ENCODE peak calls at places on chromosomes 12 and 14, in eight cellular contexts. L, H, N, E, B, M, T and S are unnamed samples.

GRCh38 chr12:122873540-122873939 is 22.4 kb downstream of the VPS37B start:
- DNase-seq in L (no peak), N (no peak), E (no peak), M (peak), B (no peak), H (peak), T (no peak), S (no peak)

GRCh38 chr12:65495233-65495632 is 216.8 kb downstream of the MSRB3 start:
- DNase-seq in T (peak), E (peak), N (no peak), M (no peak), H (no peak), L (peak), B (no peak), S (no peak)

GRCh38 chr12:26032719-26033241 is 74.3 kb downstream of the RASSF8 start:
- DNase-seq in N (no peak), B (no peak), M (no peak), T (no peak), L (no peak), E (no peak), H (no peak), S (no peak)

GRCh38 chr14:89956294-89957009 is 725 bp downstream of the TDP1 start:
- DNase-seq in N (peak), E (peak), M (peak), B (peak), L (no peak), T (peak), H (peak), S (no peak)

GRCh38 chr12:95608252-95609033 is 57.2 kb upstream of the USP44 start:
- DNase-seq in M (no peak), E (peak), N (peak), H (no peak), L (peak), B (no peak), T (peak), S (no peak)

GRCh38 chr12:20549115-20549719 is 145.9 kb upstream of the SLCO1C1 start:
- DNase-seq in M (no peak), N (no peak), H (no peak), E (no peak), L (peak), T (peak), B (no peak), S (no peak)

GRCh38 chr14:103828315-103828967 is 18.9 kb downstream of the PPP1R13B start:
- DNase-seq in E (no peak), H (no peak), B (no peak), T (no peak), M (no peak), N (peak), L (no peak), S (no peak)

GRCh38 chr14:58772814-58773620 is 135.3 kb downstream of the DACT1 start:
- DNase-seq in B (no peak), E (no peak), M (no peak), T (no peak), L (no peak), H (no peak), N (no peak), S (no peak)

GRCh38 chr12:107805488-107806180 is 31.1 kb downstream of the ASCL4 start:
- DNase-seq in H (no peak), L (no peak), N (no peak), M (peak), E (no peak), T (no peak), B (no peak), S (no peak)

GRCh38 chr12:110266980-110267620 is 13.9 kb upstream of the ATP2A2 start:
- DNase-seq in H (no peak), B (no peak), L (no peak), E (peak), T (peak), M (peak), N (no peak), S (no peak)

GRCh38 chr12:75805905-75806304 is 225.7 kb downstream of the PHLDA1 start:
- DNase-seq in M (no peak), N (no peak), T (no peak), B (no peak), E (no peak), L (no peak), H (no peak), S (no peak)

GRCh38 chr12:111099186-111099585 is 178.8 kb upstream of the MYL2 start:
- DNase-seq in H (peak), N (no peak), E (no peak), L (no peak), M (no peak), B (no peak), T (no peak), S (no peak)

GRCh38 chr12:112938751-112939150 is 477 bp downstream of the OAS3 start:
- DNase-seq in E (no peak), M (no peak), T (no peak), B (no peak), H (no peak), N (no peak), L (peak), S (no peak)

GRCh38 chr14:76775159-76775694 is 14.0 kb downstream of the VASH1 start:
- DNase-seq in E (no peak), T (no peak), L (no peak), N (no peak), H (peak), B (no peak), M (no peak), S (peak)

GRCh38 chr12:119544780-119545625 is 48.6 kb upstream of the TMEM233 start:
- DNase-seq in M (no peak), T (peak), N (peak), B (peak), L (peak), E (peak), H (no peak), S (no peak)

GRCh38 chr12:1769809-1770494 is 50.4 kb upstream of the LRTM2 start:
- DNase-seq in E (no peak), L (no peak), N (no peak), H (no peak), M (no peak), T (peak), B (no peak), S (no peak)

GRCh38 chr12:8593246-8593645 is 19.4 kb downstream of the AICDA start:
- DNase-seq in M (no peak), N (no peak), H (no peak), B (no peak), T (no peak), E (no peak), L (no peak), S (no peak)

GRCh38 chr14:97024300-97024699 is 227.1 kb downstream of the VRK1 start:
- DNase-seq in E (no peak), B (no peak), M (no peak), H (no peak), N (no peak), T (no peak), L (no peak), S (no peak)

GRCh38 chr14:36661506-36662257 is at the start of gene PAX9:
- DNase-seq in B (peak), E (peak), T (peak), L (peak), H (no peak), N (peak), M (no peak), S (no peak)

GRCh38 chr14:103594265-103594664 is 31.5 kb downstream of the COA8 start:
- DNase-seq in N (peak), L (no peak), E (peak), H (no peak), T (peak), M (no peak), B (no peak), S (no peak)

DNA sequence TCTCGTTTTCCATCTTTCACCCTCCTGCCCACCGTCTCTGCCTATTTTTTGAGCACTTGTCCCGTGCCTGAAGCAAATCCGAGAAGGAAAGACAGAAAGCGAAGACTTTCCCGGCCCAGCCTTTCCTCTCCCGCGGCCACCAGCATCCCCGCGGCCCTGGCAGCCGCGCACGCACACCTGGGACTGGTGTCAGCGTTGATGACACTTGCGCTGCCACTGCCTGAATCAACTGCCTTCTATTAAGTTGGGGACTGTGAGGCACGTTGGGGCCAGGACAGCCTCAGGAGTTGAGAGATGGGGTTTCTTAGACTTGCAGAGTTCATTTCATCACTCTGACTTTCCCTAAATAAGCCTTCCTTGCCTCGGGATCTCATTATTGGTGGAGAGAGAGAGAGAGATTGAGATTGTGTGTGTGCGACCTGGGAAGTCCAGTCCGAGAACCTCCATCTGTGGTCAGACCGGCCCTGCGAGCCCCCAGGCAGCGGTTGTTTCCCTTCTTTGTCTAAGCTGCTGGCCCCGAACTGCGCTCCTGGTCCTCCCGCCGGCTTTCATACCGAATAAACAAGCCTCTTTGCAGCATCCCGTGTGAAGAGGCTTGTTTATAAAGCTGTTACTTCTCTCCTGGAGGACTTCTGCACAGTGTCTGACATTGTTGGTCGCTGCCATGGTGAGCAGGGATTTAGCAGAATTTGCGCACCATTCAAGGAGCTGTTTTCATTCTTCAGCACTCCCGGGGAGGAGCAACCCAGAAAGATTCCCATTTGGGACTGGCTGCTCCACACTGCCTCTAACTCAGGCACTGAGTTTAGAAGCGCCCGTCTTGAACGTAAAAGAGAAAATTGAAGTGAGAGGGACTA is 1.5 kb downstream of the PDZRN4 start:
- DNase-seq in T (no peak), N (no peak), E (no peak), B (peak), M (no peak), L (no peak), H (no peak), S (no peak)
- TF ChIP-seq CTCF in T (no peak), N (no peak), E (no peak), B (no peak), M (no peak), L (no peak), H (no peak), S (no peak)

DNA sequence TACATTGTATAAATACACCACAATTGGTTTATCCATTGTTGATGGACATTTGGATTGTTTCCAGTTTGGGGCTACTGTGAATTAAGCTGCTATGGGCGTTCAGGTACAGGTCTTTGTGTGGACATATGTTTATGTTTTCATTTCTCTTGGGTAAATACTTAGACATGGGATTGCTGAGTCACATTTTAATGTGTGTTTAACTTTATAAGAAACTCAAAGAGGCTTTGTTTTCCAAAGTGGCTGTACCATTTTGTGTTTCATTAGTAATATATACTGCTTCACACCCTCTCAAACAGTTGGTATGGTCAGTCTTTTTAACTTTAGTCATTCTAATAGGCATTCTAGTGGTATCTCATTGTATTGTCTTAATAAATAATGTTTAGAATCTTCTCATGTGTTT is 224.9 kb downstream of the SPTSSA start:
- DNase-seq in H (no peak), N (no peak), E (no peak), T (peak), B (no peak), L (no peak), M (no peak), S (no peak)
- TF ChIP-seq CTCF in H (no peak), N (no peak), E (no peak), T (no peak), B (no peak), L (no peak), M (no peak), S (no peak)

GRCh38 chr14:78598046-78598652 is 428.0 kb downstream of the NRXN3 start:
- DNase-seq in N (peak), H (no peak), M (no peak), E (peak), B (peak), L (peak), T (peak), S (no peak)

GRCh38 chr14:78593949-78594348 is 423.8 kb downstream of the NRXN3 start:
- DNase-seq in E (no peak), B (no peak), H (no peak), M (no peak), T (no peak), N (no peak), L (no peak), S (no peak)

GRCh38 chr14:78595797-78596196 is 425.6 kb downstream of the NRXN3 start:
- DNase-seq in T (no peak), M (no peak), B (no peak), N (no peak), E (peak), H (no peak), L (no peak), S (no peak)
- TF ChIP-seq CTCF in T (peak), M (no peak), B (peak), N (no peak), E (peak), H (no peak), L (no peak), S (peak)

GRCh38 chr12:120962487-120963054 is 15.8 kb upstream of the HNF1A start:
- DNase-seq in T (peak), E (peak), N (no peak), M (no peak), B (no peak), L (no peak), H (no peak), S (no peak)
- TF ChIP-seq CTCF in T (peak), E (no peak), N (no peak), M (no peak), B (no peak), L (no peak), H (no peak), S (no peak)

DNA sequence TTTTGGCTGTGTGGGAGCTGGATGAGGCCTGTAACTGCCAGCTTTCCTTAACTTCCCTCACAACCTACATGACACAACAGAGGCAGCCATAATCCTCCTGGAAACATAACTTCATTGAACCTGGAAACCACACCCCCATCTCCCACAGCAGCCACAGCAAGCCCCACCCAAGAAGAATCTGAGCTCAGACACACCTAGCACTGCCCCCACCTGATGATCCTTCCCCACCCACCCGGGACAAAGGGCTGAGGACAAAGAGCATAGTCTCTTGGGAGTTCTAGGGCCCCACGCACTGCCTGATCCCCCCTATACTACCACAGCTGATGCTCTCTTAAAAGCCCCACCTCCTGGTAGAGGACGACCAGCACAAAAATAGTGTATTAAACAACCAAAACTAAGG is 29.6 kb upstream of the TSPAN8 start:
- DNase-seq in M (no peak), B (no peak), T (no peak), E (no peak), N (no peak), H (no peak), L (no peak), S (no peak)
- TF ChIP-seq CTCF in M (no peak), B (no peak), T (no peak), E (no peak), N (no peak), H (no peak), L (no peak), S (no peak)

GRCh38 chr14:67735361-67735921 is 33.8 kb downstream of the RDH12 start:
- DNase-seq in L (no peak), N (no peak), M (no peak), H (no peak), E (no peak), B (no peak), T (no peak), S (no peak)

GRCh38 chr14:67736771-67737170 is 35.1 kb downstream of the RDH12 start:
- DNase-seq in N (peak), L (no peak), E (no peak), H (no peak), T (no peak), M (no peak), B (no peak), S (no peak)

GRCh38 chr14:67738740-67739504 is 37.2 kb downstream of the RDH12 start:
- DNase-seq in E (peak), M (peak), L (peak), N (peak), T (peak), B (no peak), H (no peak), S (no peak)

GRCh38 chr14:67733609-67734008 is 31.9 kb downstream of the RDH12 start:
- DNase-seq in M (no peak), L (no peak), E (no peak), T (no peak), N (no peak), B (no peak), H (no peak), S (no peak)

DNA sequence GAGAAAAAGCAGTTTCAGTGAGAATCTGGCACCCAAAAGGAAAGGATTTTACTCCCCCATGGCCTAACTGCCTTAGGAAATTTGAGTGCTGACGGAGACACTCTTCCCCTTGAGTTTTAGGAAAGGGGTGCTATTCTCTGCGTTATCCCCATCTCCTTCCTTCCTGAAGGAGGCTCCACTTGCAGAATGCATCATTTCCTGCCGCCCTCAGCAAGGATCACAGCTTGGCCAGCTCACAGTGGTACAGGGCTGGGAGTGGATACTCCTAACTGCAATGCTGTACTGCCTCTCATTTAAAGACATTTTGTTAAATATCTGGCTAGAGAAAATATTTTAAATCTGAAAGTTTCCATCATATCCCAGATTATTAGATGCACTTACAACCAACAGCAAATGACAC is 33.0 kb downstream of the RDH12 start:
- DNase-seq in E (peak), H (no peak), T (no peak), N (no peak), L (no peak), B (no peak), M (no peak), S (no peak)
- TF ChIP-seq CTCF in E (peak), H (no peak), T (no peak), N (no peak), L (peak), B (no peak), M (no peak), S (peak)

GRCh38 chr14:93936245-93936644 is 9.1 kb downstream of the FAM181A start:
- DNase-seq in H (no peak), T (peak), B (no peak), M (no peak), L (peak), E (peak), N (no peak), S (no peak)
- TF ChIP-seq CTCF in H (no peak), T (peak), B (peak), M (no peak), L (peak), E (peak), N (peak), S (peak)

DNA sequence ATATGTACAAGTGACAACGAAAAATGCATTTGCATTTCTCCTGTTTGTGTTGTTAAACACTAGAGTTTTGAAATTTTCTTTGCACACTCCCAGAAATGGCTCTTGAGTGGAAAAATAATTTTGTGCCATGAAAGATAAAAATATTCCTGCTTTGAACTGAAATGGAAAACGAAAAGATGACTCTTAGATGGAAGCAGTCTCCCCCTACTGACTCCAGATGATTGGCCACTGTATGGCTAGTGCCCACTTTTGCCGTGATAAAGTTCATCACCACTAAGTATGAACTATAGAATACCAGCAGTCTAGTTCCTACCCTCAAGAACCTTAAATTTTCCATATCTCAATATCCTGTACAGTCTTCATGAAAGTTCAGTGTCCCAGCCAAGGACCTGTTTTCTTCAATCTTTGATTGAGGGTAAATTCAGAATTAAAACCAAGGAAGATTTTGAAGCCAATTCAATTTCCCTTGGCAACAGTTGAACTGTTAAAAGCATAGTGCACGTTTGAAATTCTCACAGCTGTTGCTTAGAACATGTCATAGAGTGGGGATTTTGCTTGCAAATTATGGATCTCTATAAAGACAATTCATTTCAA is 1.6 kb upstream of the PPP2R5E start:
- DNase-seq in N (no peak), E (peak), M (no peak), H (no peak), L (peak), T (no peak), B (no peak), S (no peak)
- TF ChIP-seq CTCF in N (no peak), E (peak), M (no peak), H (no peak), L (peak), T (peak), B (peak), S (peak)

DNA sequence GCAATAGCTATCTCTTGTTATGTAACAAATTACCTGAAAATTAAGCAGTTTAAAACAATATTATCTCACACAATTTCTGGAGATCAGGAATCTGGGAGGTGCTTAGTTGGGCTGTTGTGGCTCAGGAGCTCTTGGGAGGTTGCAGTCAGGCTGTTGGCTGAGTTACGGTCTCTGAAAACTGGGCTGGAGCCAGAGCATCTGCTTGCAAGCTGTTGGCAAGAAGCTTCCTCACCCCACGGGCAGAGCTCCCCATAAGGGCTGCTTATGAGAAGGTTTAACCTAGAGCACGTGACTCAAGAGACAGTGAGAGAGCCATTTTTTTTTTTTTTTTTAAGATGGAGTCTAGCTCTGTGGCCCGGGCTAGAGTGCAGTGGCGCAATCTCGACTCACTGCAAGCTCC is 346.8 kb downstream of the ATP23 start:
- DNase-seq in N (no peak), H (no peak), T (no peak), E (no peak), B (no peak), M (no peak), L (no peak), S (no peak)
- TF ChIP-seq CTCF in N (no peak), H (no peak), T (no peak), E (no peak), B (no peak), M (no peak), L (no peak), S (no peak)